ENCODE peak calls at places on chromosomes 3 and 15, in eight cellular contexts. N is fibroblast of villous mesenchyme, P is H9, I is psoas muscle, T is coronary artery, B is nephron progenitor cell, A is lower lobe of right lung, C is heart left ventricle. D is an unnamed sample.

GRCh38 chr15:63061971-63062370 is 19.4 kb downstream of the TPM1 start:
- DNase-seq in C (no peak), P (no peak), N (no peak), B (no peak), I (no peak), A (no peak), T (no peak), D (no peak)

GRCh38 chr3:169085827-169086226 is 577.7 kb downstream of the MECOM start:
- DNase-seq in C (no peak), P (no peak), A (no peak), N (peak; percentile 90), B (no peak), T (no peak), I (no peak), D (no peak)

GRCh38 chr3:100260081-100260684 is 609 bp upstream of the TBC1D23 start:
- DNase-seq in P (peak; percentile 55), N (peak; percentile 59), A (peak; percentile 52), C (peak; percentile 74), B (peak; percentile 34), T (peak; percentile 78), I (peak; percentile 81), D (no peak)

GRCh38 chr3:158751316-158751715 is 19.1 kb upstream of the RARRES1 start:
- DNase-seq in P (no peak), A (no peak), T (no peak), B (no peak), C (no peak), N (no peak), I (no peak), D (no peak)

GRCh38 chr3:39541917-39542329 is 74.4 kb downstream of the MOBP start:
- DNase-seq in I (no peak), N (peak; percentile 18), B (no peak), C (no peak), T (no peak), P (no peak), A (no peak), D (no peak)

GRCh38 chr15:44598892-44599291 is 61.9 kb downstream of the EIF3J start:
- DNase-seq in A (no peak), B (no peak), C (no peak), I (no peak), P (no peak), T (no peak), N (peak; percentile 79), D (no peak)

GRCh38 chr3:31533169-31533870 is 595 bp downstream of the STT3B start:
- DNase-seq in I (peak; percentile 81), N (peak; percentile 27), C (peak; percentile 77), P (peak; percentile 40), A (peak; percentile 78), B (peak; percentile 68), T (peak; percentile 78), D (peak; percentile 77)

GRCh38 chr3:161914703-161915102 is 418.1 kb downstream of the OTOL1 start:
- DNase-seq in C (no peak), N (peak; percentile 85), I (peak; percentile 55), A (no peak), P (peak; percentile 50), B (peak; percentile 59), T (no peak), D (no peak)

GRCh38 chr3:175948041-175948440 is 1088.9 kb downstream of the NAALADL2 start:
- DNase-seq in T (no peak), N (no peak), B (no peak), C (no peak), P (no peak), I (no peak), A (no peak), D (no peak)

GRCh38 chr15:62972814-62973213 is 69.7 kb upstream of the TPM1 start:
- DNase-seq in C (no peak), P (no peak), B (no peak), A (no peak), T (no peak), N (peak; percentile 27), I (no peak), D (no peak)

GRCh38 chr3:41053220-41053619 is 146.1 kb upstream of the CTNNB1 start:
- DNase-seq in I (no peak), P (no peak), T (no peak), A (no peak), B (no peak), N (no peak), C (no peak), D (no peak)

GRCh38 chr15:32677238-32677750 is 35.8 kb downstream of the SCG5 start:
- DNase-seq in N (no peak), B (no peak), P (no peak), I (no peak), A (no peak), C (no peak), T (no peak), D (no peak)

GRCh38 chr15:70099966-70100494 is 2.3 kb upstream of the TLE3 start:
- DNase-seq in P (no peak), C (no peak), I (no peak), A (no peak), T (no peak), B (no peak), N (no peak), D (no peak)

GRCh38 chr15:70101459-70102113 is 3.9 kb upstream of the TLE3 start:
- DNase-seq in B (peak; percentile 79), A (no peak), N (peak; percentile 99), I (peak; percentile 67), T (no peak), C (no peak), P (peak; percentile 77), D (no peak)

GRCh38 chr15:70099167-70099965 is 1.6 kb upstream of the TLE3 start:
- DNase-seq in A (peak; percentile 99), B (peak; percentile 100), T (peak; percentile 100), P (peak; percentile 99), C (peak; percentile 100), N (peak; percentile 100), I (peak; percentile 100), D (peak; percentile 100)

GRCh38 chr15:70098461-70099166 is 897 bp upstream of the TLE3 start:
- DNase-seq in B (peak; percentile 67), A (peak; percentile 70), I (peak; percentile 78), P (peak; percentile 77), N (peak; percentile 51), C (peak; percentile 81), T (peak; percentile 88), D (peak; percentile 78)

DNA sequence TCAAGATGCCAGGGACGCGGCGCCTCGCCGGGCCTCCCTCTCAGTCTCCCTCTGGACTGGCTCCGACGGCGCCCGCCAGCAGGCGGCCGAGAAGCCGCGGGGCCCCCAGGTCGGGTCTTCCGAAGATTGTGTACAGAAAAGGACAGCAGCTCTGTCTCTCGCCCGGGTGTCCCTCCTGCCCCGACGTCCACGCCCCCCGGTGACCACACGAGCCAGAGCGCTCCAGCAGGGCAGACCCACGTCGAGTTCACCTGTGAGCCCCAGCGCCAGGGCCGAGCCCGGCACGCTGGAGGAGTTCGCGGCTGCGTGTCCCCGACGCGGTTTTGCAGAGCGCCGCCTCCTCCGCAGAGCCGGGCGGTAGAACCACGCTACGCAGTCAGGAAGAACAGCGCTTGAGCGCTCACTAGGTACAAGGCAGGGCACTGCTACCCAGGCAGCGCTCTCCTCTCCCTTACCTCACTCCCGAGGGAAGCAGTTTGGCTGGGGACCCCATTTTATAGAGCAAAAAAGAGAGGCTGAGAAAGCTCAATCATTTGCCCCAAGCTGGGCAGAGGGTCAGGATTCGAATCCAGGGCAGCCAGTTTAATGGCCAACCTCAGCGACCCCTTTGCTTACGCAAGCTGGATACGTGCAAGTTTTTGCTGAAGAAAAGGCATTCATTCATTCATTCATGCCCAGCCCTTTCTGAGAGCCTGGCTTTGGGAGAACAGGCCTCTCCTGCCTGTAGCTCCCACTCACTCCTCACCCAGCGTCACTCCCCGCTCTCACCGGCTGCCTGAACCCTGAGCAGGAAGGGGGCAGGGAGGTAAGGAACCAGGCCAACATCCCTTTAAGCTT is 3.0 kb upstream of the TLE3 start:
- DNase-seq in T (peak; percentile 82), I (peak; percentile 75), B (peak; percentile 71), C (peak; percentile 84), N (peak; percentile 87), A (peak; percentile 72), P (peak; percentile 54), D (no peak)
- TF ChIP-seq CTCF in T (no peak), I (peak; percentile 21), B (peak; percentile 24), C (peak; percentile 40), N (peak; percentile 46), A (peak; percentile 24), P (peak; percentile 52), D (peak; percentile 75)

DNA sequence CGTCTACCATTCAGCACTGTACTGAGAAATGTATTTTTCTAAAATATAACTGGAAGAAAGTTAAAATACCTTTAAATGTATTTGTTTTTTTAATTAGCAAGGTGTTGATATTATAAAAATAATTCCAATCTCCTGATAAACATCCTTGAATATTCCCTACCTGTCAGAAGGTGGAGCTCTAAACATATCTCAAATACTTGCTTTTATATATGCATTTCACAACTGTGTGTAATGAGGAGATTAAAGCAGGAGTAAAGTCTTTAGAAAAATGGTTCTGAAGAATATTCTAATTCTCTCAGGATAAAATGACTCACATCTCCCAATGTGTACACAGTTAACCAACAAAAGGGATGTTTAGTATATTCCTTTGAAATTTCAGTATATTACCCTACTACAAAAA is 422.7 kb downstream of the PLCL2 start:
- DNase-seq in P (no peak), A (no peak), T (no peak), C (no peak), I (no peak), N (no peak), B (no peak), D (no peak)
- TF ChIP-seq CTCF in P (no peak), A (no peak), T (no peak), C (peak; percentile 19), I (no peak), N (no peak), B (no peak), D (no peak)

GRCh38 chr15:57462391-57462790 is 86.1 kb downstream of the CGNL1 start:
- DNase-seq in N (no peak), I (no peak), P (no peak), A (no peak), C (no peak), T (no peak), B (no peak), D (no peak)
- TF ChIP-seq CTCF in N (peak; percentile 23), I (no peak), P (peak; percentile 30), A (no peak), C (peak; percentile 40), T (no peak), B (no peak), D (peak; percentile 22)

GRCh38 chr15:31438601-31439265 is 112.1 kb downstream of the KLF13 start:
- DNase-seq in C (no peak), N (no peak), A (peak; percentile 82), T (no peak), P (no peak), I (no peak), B (no peak), D (no peak)
- TF ChIP-seq CTCF in C (no peak), N (no peak), A (no peak), T (no peak), P (no peak), I (no peak), B (no peak), D (no peak)

D was measured in type B pancreatic cell.